ENCODE peak calls at places on chromosomes 7 and 10, in seven cellular contexts. P, W, K, L, H, M and R are unnamed samples.

GRCh38 chr10:123147635-123148413 is at the start of gene HMX2:
- DNase-seq in K (no peak), P (peak; percentile 30), M (no peak), W (no peak), H (no peak), L (no peak), R (no peak)

GRCh38 chr7:117194445-117194844 is 128.4 kb downstream of the WNT2 start:
- DNase-seq in K (no peak), W (no peak), H (no peak), L (no peak), P (no peak), M (no peak), R (no peak)

GRCh38 chr10:7855205-7855604 is 36.9 kb downstream of the TAF3 start:
- DNase-seq in L (no peak), H (no peak), K (no peak), M (no peak), P (no peak), W (no peak), R (no peak)

GRCh38 chr10:86929445-86929844 is 28.0 kb downstream of the MMRN2 start:
- DNase-seq in K (no peak), M (no peak), W (no peak), H (no peak), L (no peak), P (no peak), R (no peak)

GRCh38 chr7:17815318-17815717 is 125.0 kb downstream of the SNX13 start:
- DNase-seq in K (no peak), H (no peak), M (no peak), W (no peak), L (no peak), P (no peak), R (no peak)

GRCh38 chr10:69614130-69614529 is 15.9 kb upstream of the FAM241B start:
- DNase-seq in K (no peak), M (no peak), L (no peak), W (no peak), P (no peak), H (no peak), R (no peak)

GRCh38 chr7:484365-485101 is 35.1 kb downstream of the PDGFA start:
- DNase-seq in L (no peak), P (no peak), W (peak; percentile 11), M (no peak), K (peak; percentile 35), H (no peak), R (no peak)

GRCh38 chr10:82609845-82610244 is 734.9 kb downstream of the NRG3 start:
- DNase-seq in L (no peak), W (no peak), H (no peak), K (no peak), M (no peak), P (no peak), R (no peak)

GRCh38 chr10:82643601-82644000 is 768.6 kb downstream of the NRG3 start:
- DNase-seq in L (no peak), K (no peak), M (no peak), H (no peak), P (no peak), W (no peak), R (no peak)

GRCh38 chr7:47283497-47284131 is 298.3 kb downstream of the TNS3 start:
- DNase-seq in P (no peak), W (no peak), H (peak; percentile 63), L (no peak), K (no peak), M (peak; percentile 93), R (no peak)

GRCh38 chr10:43041422-43042342 is 35.2 kb upstream of the RET start:
- DNase-seq in W (peak; percentile 7), L (no peak), M (no peak), P (no peak), H (no peak), K (no peak), R (no peak)

GRCh38 chr7:72334066-72334465 is 78.1 kb downstream of the CALN1 start:
- DNase-seq in W (no peak), H (no peak), L (no peak), K (no peak), M (no peak), P (peak; percentile 23), R (no peak)

GRCh38 chr7:90897961-90898469 is 301.9 kb downstream of the CDK14 start:
- DNase-seq in P (no peak), L (no peak), W (no peak), M (no peak), H (no peak), K (no peak), R (no peak)

GRCh38 chr7:151437866-151438516 is 1.9 kb downstream of the CRYGN start:
- DNase-seq in P (no peak), K (no peak), L (no peak), W (no peak), M (no peak), H (no peak), R (no peak)

GRCh38 chr7:157011333-157012112 is 1.1 kb upstream of the MNX1 start:
- DNase-seq in K (no peak), W (no peak), L (no peak), M (no peak), H (no peak), P (no peak), R (no peak)

GRCh38 chr10:92873029-92873428 is 24.7 kb downstream of the EXOC6 start:
- DNase-seq in M (no peak), P (no peak), L (no peak), H (no peak), K (no peak), W (no peak), R (no peak)

GRCh38 chr10:99926925-99927718 is 82.6 kb downstream of the DNMBP start:
- DNase-seq in M (no peak), W (peak; percentile 66), P (no peak), K (no peak), H (no peak), L (peak; percentile 36), R (no peak)
- H3K4me3 ChIP-seq in M (peak overlapping the region; percentile 45), W (peak overlapping the region; percentile 31), P (no peak overlapping the region), K (no peak overlapping the region), H (peak overlapping the region; percentile 42), L (no peak overlapping the region), R (no peak overlapping the region)

GRCh38 chr7:123687161-123687560 is 31.5 kb downstream of the LMOD2 start:
- DNase-seq in W (no peak), M (no peak), K (no peak), L (no peak), P (no peak), H (no peak), R (no peak)

GRCh38 chr7:123679614-123680013 is 23.9 kb downstream of the LMOD2 start:
- DNase-seq in H (no peak), L (no peak), W (no peak), P (no peak), M (no peak), K (no peak), R (no peak)

GRCh38 chr7:123681561-123681960 is 25.9 kb downstream of the LMOD2 start:
- DNase-seq in P (no peak), L (no peak), W (no peak), M (no peak), H (no peak), K (no peak), R (no peak)

GRCh38 chr7:123680580-123680979 is 24.9 kb downstream of the LMOD2 start:
- DNase-seq in P (no peak), K (no peak), W (no peak), L (no peak), M (no peak), H (no peak), R (no peak)

GRCh38 chr7:123682690-123683089 is 27.0 kb downstream of the LMOD2 start:
- DNase-seq in W (no peak), L (peak; percentile 78), M (peak; percentile 38), K (no peak), P (peak; percentile 70), H (peak; percentile 19), R (peak; percentile 52)
- TF ChIP-seq CTCF in W (peak; percentile 69), L (peak; percentile 71), M (peak; percentile 58), K (peak; percentile 54), P (peak; percentile 54), H (peak; percentile 80), R (peak; percentile 54)

DNA sequence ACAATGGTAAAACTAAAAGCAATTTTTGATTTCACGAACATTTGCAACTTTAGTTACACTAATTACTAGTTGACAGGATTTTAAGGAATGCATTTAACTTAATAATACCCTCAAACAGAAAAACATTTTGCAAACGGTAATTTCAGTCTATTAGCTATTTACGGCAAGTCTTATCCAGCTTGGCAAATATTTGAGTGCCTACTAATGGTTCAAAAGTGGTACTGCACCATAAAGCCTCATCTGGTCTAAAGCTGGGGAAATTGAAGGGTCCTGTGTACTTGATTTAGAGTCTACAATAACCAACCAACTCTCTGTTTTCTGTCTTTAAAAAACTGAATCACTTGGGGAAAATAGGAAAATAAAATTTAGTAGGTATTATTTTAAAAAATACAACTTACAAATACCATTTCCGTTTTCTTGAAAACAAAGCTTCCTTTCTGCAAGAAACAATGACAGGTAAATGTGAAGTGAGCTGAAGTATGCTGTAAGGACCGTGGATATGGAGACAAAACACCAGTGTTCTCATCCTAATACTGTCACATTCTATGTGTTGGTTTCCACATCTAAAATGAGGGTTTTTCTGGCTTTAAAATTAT is 142.3 kb downstream of the VPS50 start:
- DNase-seq in W (no peak), L (peak; percentile 54), K (no peak), P (peak; percentile 44), H (peak; percentile 16), M (no peak), R (peak; percentile 7)
- H3K4me3 ChIP-seq in W (no peak overlapping the region), L (no peak overlapping the region), K (no peak overlapping the region), P (no peak overlapping the region), H (no peak overlapping the region), M (no peak overlapping the region), R (no peak overlapping the region)

GRCh38 chr10:37857287-37858211 is at the start of gene ZNF248:
- DNase-seq in M (peak; percentile 73), H (peak; percentile 81), L (peak; percentile 96), K (peak; percentile 98), W (peak; percentile 96), P (peak; percentile 98), R (peak; percentile 92)

GRCh38 chr10:37865264-37865663 is 7.9 kb upstream of the ZNF248 start:
- DNase-seq in H (no peak), P (no peak), K (no peak), M (no peak), L (no peak), W (no peak), R (no peak)

GRCh38 chr10:37855691-37856090 is 1.7 kb downstream of the ZNF248 start:
- DNase-seq in M (no peak), H (no peak), W (no peak), L (no peak), K (no peak), P (no peak), R (no peak)

GRCh38 chr10:37856881-37857286 is 526 bp downstream of the ZNF248 start:
- DNase-seq in M (no peak), K (peak; percentile 55), W (peak; percentile 20), H (no peak), L (peak; percentile 5), P (peak; percentile 76), R (no peak)

DNA sequence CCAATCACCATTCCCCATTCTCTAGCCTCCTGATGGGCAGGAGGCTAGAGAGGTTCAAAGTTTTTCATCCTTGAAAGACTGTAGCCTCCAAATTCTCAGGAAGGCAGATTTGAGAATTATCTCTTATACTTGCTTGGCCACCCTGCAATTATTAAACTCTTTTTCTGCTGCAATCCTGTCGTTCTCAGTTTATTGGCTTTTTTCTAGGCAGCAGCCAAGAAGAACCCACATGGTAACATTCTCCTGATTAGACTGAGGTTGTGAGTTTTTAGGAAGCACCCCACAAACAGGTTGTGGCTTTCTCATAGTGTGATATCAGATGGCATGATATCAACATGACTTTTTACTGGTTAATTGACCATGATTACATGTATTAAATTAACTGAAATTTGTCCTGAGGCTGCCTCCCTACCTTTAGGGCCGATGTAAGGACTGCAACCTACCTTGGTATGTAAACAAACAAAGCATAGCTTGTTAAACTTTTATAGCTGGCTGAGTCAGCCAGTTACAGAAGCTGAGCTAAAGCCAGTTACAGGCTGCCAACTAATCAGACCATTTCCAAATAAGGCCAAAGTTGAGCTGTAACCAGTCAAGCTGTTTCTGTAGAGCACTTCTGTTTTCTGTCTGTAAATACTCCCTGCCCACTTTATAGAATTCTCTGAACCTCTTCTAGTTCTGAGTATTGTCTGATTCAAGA is 3.2 kb upstream of the ZNF248 start:
- DNase-seq in W (no peak), L (peak; percentile 75), H (no peak), K (no peak), P (no peak), M (peak; percentile 41), R (peak; percentile 8)
- TF ChIP-seq CTCF in W (no peak), L (no peak), H (no peak), K (no peak), P (no peak), M (no peak), R (no peak)